ENCODE peak calls at places on chromosomes 3 and 15, in five cellular contexts. One of them, this sample, is unnamed.

GRCh38 chr3:154967090-154967489 is 113.0 kb upstream of the MME start:
- DNase-seq in HCT116: no peak
- DNase-seq in K562: no peak
- DNase-seq in GM12878: no peak
- DNase-seq in H1: no peak
- DNase-seq in this sample: no peak

GRCh38 chr15:87976552-87976951 is 280.0 kb downstream of the NTRK3 start:
- DNase-seq in HCT116: no peak
- DNase-seq in H1: no peak
- DNase-seq in GM12878: no peak
- DNase-seq in K562: no peak
- DNase-seq in this sample: no peak

GRCh38 chr3:135325726-135326245 is 530.7 kb downstream of the EPHB1 start:
- DNase-seq in HCT116: no peak
- DNase-seq in K562: no peak
- DNase-seq in H1: no peak
- DNase-seq in GM12878: no peak
- DNase-seq in this sample: no peak

GRCh38 chr3:122794779-122795673 is at the start of gene SLC49A4:
- DNase-seq in H1: peak; percentile 93
- DNase-seq in GM12878: peak; percentile 27
- DNase-seq in K562: peak; percentile 88
- DNase-seq in HCT116: peak; percentile 46
- DNase-seq in this sample: peak; percentile 90

GRCh38 chr3:116179091-116179490 is 266.2 kb downstream of the LSAMP start:
- DNase-seq in GM12878: no peak
- DNase-seq in H1: no peak
- DNase-seq in K562: no peak
- DNase-seq in HCT116: no peak
- DNase-seq in this sample: no peak

GRCh38 chr3:14329116-14329830 is 73.1 kb upstream of the SLC6A6 start:
- DNase-seq in K562: no peak
- DNase-seq in H1: no peak
- DNase-seq in GM12878: no peak
- DNase-seq in HCT116: no peak
- DNase-seq in this sample: no peak

GRCh38 chr3:30779686-30780287 is 114.7 kb downstream of the GADL1 start:
- DNase-seq in HCT116: peak; percentile 16
- DNase-seq in K562: no peak
- DNase-seq in GM12878: no peak
- DNase-seq in H1: peak; percentile 48
- DNase-seq in this sample: peak; percentile 63

GRCh38 chr15:64067564-64068030 is 21.3 kb upstream of the DAPK2 start:
- DNase-seq in H1: peak; percentile 93
- DNase-seq in HCT116: no peak
- DNase-seq in GM12878: peak; percentile 40
- DNase-seq in K562: peak; percentile 59
- DNase-seq in this sample: peak; percentile 45

GRCh38 chr15:71291723-71292122 is 176.5 kb downstream of the THSD4 start:
- DNase-seq in H1: no peak
- DNase-seq in HCT116: no peak
- DNase-seq in GM12878: no peak
- DNase-seq in K562: no peak
- DNase-seq in this sample: no peak

GRCh38 chr3:193614430-193614829 is 21.4 kb downstream of the OPA1 start:
- DNase-seq in GM12878: no peak
- DNase-seq in H1: no peak
- DNase-seq in K562: no peak
- DNase-seq in HCT116: no peak
- DNase-seq in this sample: no peak

GRCh38 chr15:88849376-88850122 is 45.8 kb downstream of the HAPLN3 start:
- DNase-seq in HCT116: no peak
- DNase-seq in H1: no peak
- DNase-seq in K562: no peak
- DNase-seq in GM12878: no peak
- DNase-seq in this sample: no peak

GRCh38 chr3:72888546-72889309 is 882 bp downstream of the GXYLT2 start:
- DNase-seq in GM12878: no peak
- DNase-seq in K562: no peak
- DNase-seq in HCT116: no peak
- DNase-seq in H1: peak; percentile 53
- DNase-seq in this sample: no peak

GRCh38 chr3:181417748-181418147 is 294.0 kb upstream of the SOX2 start:
- DNase-seq in GM12878: no peak
- DNase-seq in HCT116: no peak
- DNase-seq in K562: no peak
- DNase-seq in H1: no peak
- DNase-seq in this sample: no peak

GRCh38 chr3:39327746-39328349 is 1.7 kb upstream of the CCR8 start:
- DNase-seq in H1: no peak
- DNase-seq in HCT116: no peak
- DNase-seq in GM12878: peak; percentile 67
- DNase-seq in K562: no peak
- DNase-seq in this sample: no peak

GRCh38 chr15:41564286-41564959 is 5.4 kb downstream of the TYRO3 start:
- DNase-seq in K562: peak; percentile 66
- DNase-seq in GM12878: no peak
- DNase-seq in H1: peak; percentile 62
- DNase-seq in HCT116: no peak
- DNase-seq in this sample: no peak

GRCh38 chr3:21330293-21330692 is 420.7 kb downstream of the ZNF385D start:
- DNase-seq in H1: no peak
- DNase-seq in GM12878: peak; percentile 9
- DNase-seq in K562: no peak
- DNase-seq in HCT116: no peak
- DNase-seq in this sample: no peak

GRCh38 chr15:65902373-65902772 is 33.1 kb downstream of the RAB11A start:
- DNase-seq in GM12878: peak; percentile 57
- DNase-seq in K562: peak; percentile 61
- DNase-seq in HCT116: peak; percentile 65
- DNase-seq in H1: peak; percentile 40
- DNase-seq in this sample: no peak

GRCh38 chr3:126473292-126474168 is 2.2 kb downstream of the ZXDC start:
- DNase-seq in H1: no peak
- DNase-seq in GM12878: no peak
- DNase-seq in HCT116: no peak
- DNase-seq in K562: no peak
- DNase-seq in this sample: peak; percentile 10

GRCh38 chr3:196108075-196108743 is 26.3 kb upstream of the TFRC start:
- DNase-seq in K562: peak; percentile 88
- DNase-seq in HCT116: no peak
- DNase-seq in H1: peak; percentile 64
- DNase-seq in GM12878: no peak
- DNase-seq in this sample: peak; percentile 70

GRCh38 chr3:186815490-186815889 is 9.2 kb upstream of the RFC4 start:
- DNase-seq in K562: no peak
- DNase-seq in HCT116: no peak
- DNase-seq in H1: peak; percentile 10
- DNase-seq in GM12878: no peak
- DNase-seq in this sample: no peak

GRCh38 chr3:187746479-187747335 is 1.4 kb upstream of the BCL6 start:
- DNase-seq in GM12878: no peak
- DNase-seq in K562: no peak
- DNase-seq in HCT116: no peak
- DNase-seq in H1: no peak
- DNase-seq in this sample: no peak

GRCh38 chr3:4993276-4994143 is 14.3 kb downstream of the BHLHE40 start:
- DNase-seq in K562: no peak
- DNase-seq in H1: no peak
- DNase-seq in GM12878: no peak
- DNase-seq in HCT116: no peak
- DNase-seq in this sample: no peak

GRCh38 chr3:178419078-178419477 is 117.2 kb upstream of the KCNMB2 start:
- DNase-seq in GM12878: no peak
- DNase-seq in H1: no peak
- DNase-seq in HCT116: no peak
- DNase-seq in K562: no peak
- DNase-seq in this sample: no peak

GRCh38 chr3:12785096-12785495 is 11.4 kb upstream of the CAND2 start:
- DNase-seq in HCT116: no peak
- DNase-seq in K562: no peak
- DNase-seq in H1: no peak
- DNase-seq in GM12878: no peak
- DNase-seq in this sample: no peak

GRCh38 chr3:11002456-11002855 is 9.9 kb downstream of the SLC6A1 start:
- DNase-seq in GM12878: no peak
- DNase-seq in H1: no peak
- DNase-seq in HCT116: no peak
- DNase-seq in K562: no peak
- DNase-seq in this sample: no peak

GRCh38 chr15:51727141-51727897 is 10.1 kb downstream of the LYSMD2 start:
- DNase-seq in GM12878: no peak
- DNase-seq in H1: no peak
- DNase-seq in K562: no peak
- DNase-seq in HCT116: no peak
- DNase-seq in this sample: no peak

GRCh38 chr15:27696530-27696929 is 402.6 kb downstream of the OCA2 start:
- DNase-seq in HCT116: no peak
- DNase-seq in GM12878: no peak
- DNase-seq in K562: no peak
- DNase-seq in H1: no peak
- DNase-seq in this sample: no peak

GRCh38 chr15:37166402-37166801 is 66.1 kb upstream of the MEIS2 start:
- DNase-seq in HCT116: no peak
- DNase-seq in K562: no peak
- DNase-seq in GM12878: no peak
- DNase-seq in H1: no peak
- DNase-seq in this sample: no peak

GRCh38 chr15:34437687-34438086 is at the start of gene GOLGA8A:
- DNase-seq in K562: peak; percentile 86
- DNase-seq in GM12878: peak; percentile 74
- DNase-seq in HCT116: peak; percentile 62
- DNase-seq in H1: peak; percentile 77
- DNase-seq in this sample: no peak

GRCh38 chr3:139607981-139608380 is 68.4 kb upstream of the RBP1 start:
- DNase-seq in HCT116: no peak
- DNase-seq in GM12878: no peak
- DNase-seq in H1: no peak
- DNase-seq in K562: no peak
- DNase-seq in this sample: no peak

GRCh38 chr15:98668566-98669308 is 20.4 kb downstream of the IGF1R start:
- DNase-seq in HCT116: peak; percentile 28
- DNase-seq in H1: no peak
- DNase-seq in K562: no peak
- DNase-seq in GM12878: peak; percentile 38
- DNase-seq in this sample: no peak

GRCh38 chr3:81716870-81717509 is 44.5 kb downstream of the GBE1 start:
- DNase-seq in K562: no peak
- DNase-seq in HCT116: no peak
- DNase-seq in H1: no peak
- DNase-seq in GM12878: no peak
- DNase-seq in this sample: no peak

GRCh38 chr3:128368626-128369025 is 98.1 kb downstream of the DNAJB8 start:
- DNase-seq in H1: no peak
- DNase-seq in GM12878: no peak
- DNase-seq in HCT116: no peak
- DNase-seq in K562: no peak
- DNase-seq in this sample: no peak

GRCh38 chr15:92812271-92812670 is 87.9 kb upstream of the CHD2 start:
- DNase-seq in GM12878: no peak
- DNase-seq in K562: no peak
- DNase-seq in H1: no peak
- DNase-seq in HCT116: no peak
- DNase-seq in this sample: no peak

GRCh38 chr15:92810418-92811138 is 89.5 kb upstream of the CHD2 start:
- DNase-seq in GM12878: no peak
- DNase-seq in H1: no peak
- DNase-seq in K562: peak; percentile 39
- DNase-seq in HCT116: no peak
- DNase-seq in this sample: no peak

GRCh38 chr15:92811514-92811913 is 88.6 kb upstream of the CHD2 start:
- DNase-seq in HCT116: no peak
- DNase-seq in GM12878: no peak
- DNase-seq in K562: no peak
- DNase-seq in H1: no peak
- DNase-seq in this sample: peak; percentile 73

GRCh38 chr15:92809880-92810361 is 90.2 kb upstream of the CHD2 start:
- DNase-seq in K562: no peak
- DNase-seq in GM12878: no peak
- DNase-seq in HCT116: no peak
- DNase-seq in H1: no peak
- DNase-seq in this sample: peak; percentile 77

GRCh38 chr15:92813440-92813839 is 86.7 kb upstream of the CHD2 start:
- DNase-seq in H1: no peak
- DNase-seq in GM12878: no peak
- DNase-seq in K562: no peak
- DNase-seq in HCT116: no peak
- DNase-seq in this sample: no peak
- TF ChIP-seq JUND in H1: no peak
- TF ChIP-seq JUND in GM12878: no peak
- TF ChIP-seq JUND in K562: no peak
- TF ChIP-seq JUND in HCT116: no peak
- TF ChIP-seq JUND in this sample: no peak

GRCh38 chr15:100113351-100114075 is 228.3 kb downstream of the ADAMTS17 start:
- DNase-seq in K562: no peak
- DNase-seq in GM12878: no peak
- DNase-seq in H1: no peak
- DNase-seq in HCT116: no peak
- DNase-seq in this sample: no peak
- TF ChIP-seq JUND in K562: no peak
- TF ChIP-seq JUND in GM12878: no peak
- TF ChIP-seq JUND in H1: no peak
- TF ChIP-seq JUND in HCT116: no peak
- TF ChIP-seq JUND in this sample: no peak

DNA sequence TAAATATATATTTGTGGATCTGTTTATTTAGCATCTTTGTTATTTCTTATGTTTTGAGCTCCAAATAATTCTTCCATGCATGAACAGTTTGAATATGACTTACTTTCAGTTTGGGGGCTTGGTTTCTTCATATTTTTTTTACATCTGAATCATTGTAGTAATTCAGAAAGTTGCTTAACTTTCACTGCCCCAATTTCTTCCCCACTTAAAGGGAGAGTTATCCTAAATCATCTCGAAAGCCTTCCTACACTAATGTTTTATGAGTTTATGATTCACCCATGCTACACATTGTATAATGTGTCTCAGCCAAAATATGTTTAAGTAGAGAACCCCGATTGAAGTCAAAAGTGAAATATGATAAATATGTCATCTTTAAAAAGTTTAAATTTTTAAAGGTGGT is 47.8 kb downstream of the SPRED1 start:
- DNase-seq in K562: no peak
- DNase-seq in GM12878: no peak
- DNase-seq in H1: no peak
- DNase-seq in HCT116: no peak
- DNase-seq in this sample: no peak
- TF ChIP-seq JUND in K562: no peak
- TF ChIP-seq JUND in GM12878: no peak
- TF ChIP-seq JUND in H1: no peak
- TF ChIP-seq JUND in HCT116: no peak
- TF ChIP-seq JUND in this sample: no peak

DNA sequence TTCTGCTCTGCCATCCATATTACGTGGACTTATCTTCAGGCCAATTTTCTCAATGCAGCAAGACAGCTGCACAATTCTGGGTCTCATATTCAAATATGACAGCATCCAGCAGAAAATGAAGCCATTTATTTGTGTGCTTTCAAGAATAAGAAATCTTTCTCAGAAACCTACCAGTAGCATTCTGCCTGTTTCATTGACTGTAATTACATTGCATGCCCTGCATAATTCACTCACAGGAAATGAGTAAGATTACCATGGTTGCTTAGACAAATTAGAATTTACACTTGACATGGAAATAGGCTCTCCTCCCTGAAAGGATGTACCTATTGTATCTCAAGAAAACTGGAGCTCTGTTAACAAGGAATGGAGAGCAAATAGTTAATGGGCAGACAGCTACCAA is 346.6 kb upstream of the DCBLD2 start:
- DNase-seq in GM12878: no peak
- DNase-seq in K562: no peak
- DNase-seq in HCT116: no peak
- DNase-seq in H1: no peak
- DNase-seq in this sample: no peak
- TF ChIP-seq JUND in GM12878: no peak
- TF ChIP-seq JUND in K562: no peak
- TF ChIP-seq JUND in HCT116: no peak
- TF ChIP-seq JUND in H1: no peak
- TF ChIP-seq JUND in this sample: no peak